ENCODE peak calls at places on chromosomes 3 and 15, in ten cellular contexts. L is spleen, A is breast epithelium, W is A549, D is testis, U is HepG2, E is NB4, R is ovary, B is uterus, F is esophagus squamous epithelium. X is an unnamed sample.

GRCh38 chr3:52399593-52399992 is 45.3 kb downstream of the SEMA3G start:
- DNase-seq in L (peak), A (no peak), W (no peak), D (no peak), U (no peak), E (no peak), R (no peak), B (no peak), F (no peak), X (peak)

GRCh38 chr3:55333041-55333440 is 154.1 kb downstream of the WNT5A start:
- DNase-seq in L (no peak), A (no peak), W (no peak), D (peak), U (no peak), E (no peak), R (no peak), B (no peak), F (no peak), X (no peak)

GRCh38 chr15:43859546-43859945 is 32.7 kb downstream of the WDR76 start:
- DNase-seq in L (no peak), A (no peak), W (no peak), D (no peak), U (no peak), E (no peak), R (no peak), B (no peak), F (no peak), X (no peak)

GRCh38 chr3:114451561-114452018 is 157.8 kb downstream of the TIGIT start:
- DNase-seq in L (no peak), A (peak), W (no peak), D (peak), U (peak), E (no peak), R (peak), B (peak), F (no peak), X (no peak)

GRCh38 chr3:49689046-49689886 is at the start of the genes MST1 and RNF123:
- DNase-seq in L (peak), A (peak), W (peak), D (peak), U (peak), E (peak), R (peak), B (peak), F (no peak), X (no peak)

GRCh38 chr3:36991147-36991546 is 1.8 kb downstream of the EPM2AIP1 start:
- DNase-seq in L (no peak), A (no peak), W (no peak), D (peak), U (no peak), E (no peak), R (no peak), B (no peak), F (no peak), X (no peak)

GRCh38 chr3:130950641-130951040 is 56.8 kb downstream of the ATP2C1 start:
- DNase-seq in L (no peak), A (no peak), W (no peak), D (no peak), U (no peak), E (no peak), R (no peak), B (no peak), F (no peak), X (no peak)

GRCh38 chr3:4834403-4834866 is 144.8 kb upstream of the BHLHE40 start:
- DNase-seq in L (peak), A (no peak), W (no peak), D (peak), U (no peak), E (peak), R (no peak), B (no peak), F (no peak), X (no peak)

GRCh38 chr3:124780767-124781485 is 50.7 kb downstream of the UMPS start:
- DNase-seq in L (peak), A (peak), W (no peak), D (peak), U (no peak), E (peak), R (peak), B (peak), F (no peak), X (no peak)

GRCh38 chr15:68792901-68793766 is 27.6 kb downstream of the ANP32A start:
- DNase-seq in L (no peak), A (peak), W (no peak), D (no peak), U (no peak), E (no peak), R (no peak), B (no peak), F (no peak), X (no peak)

GRCh38 chr15:62889734-62890505 is 152.6 kb upstream of the TPM1 start:
- DNase-seq in L (no peak), A (no peak), W (no peak), D (no peak), U (no peak), E (no peak), R (no peak), B (peak), F (no peak), X (no peak)
- TF ChIP-seq POLR2A in L (no peak), A (no peak), W (no peak), D (no peak), U (no peak), E (no peak), R (no peak), B (no peak), F (no peak), X (no peak)

GRCh38 chr15:48178612-48178931 is 477 bp upstream of the MYEF2 start:
- DNase-seq in L (no peak), A (no peak), W (no peak), D (no peak), U (no peak), E (no peak), R (no peak), B (no peak), F (no peak), X (no peak)

GRCh38 chr15:48176957-48177356 is 1.1 kb downstream of the MYEF2 start:
- DNase-seq in L (no peak), A (no peak), W (no peak), D (no peak), U (no peak), E (no peak), R (no peak), B (no peak), F (no peak), X (no peak)

GRCh38 chr15:48177383-48177874 is 666 bp downstream of the MYEF2 start:
- DNase-seq in L (no peak), A (no peak), W (peak), D (peak), U (no peak), E (no peak), R (no peak), B (no peak), F (no peak), X (peak)

GRCh38 chr15:48176097-48176496 is 2.0 kb downstream of the MYEF2 start:
- DNase-seq in L (no peak), A (no peak), W (no peak), D (no peak), U (no peak), E (no peak), R (no peak), B (no peak), F (no peak), X (no peak)

GRCh38 chr15:48177875-48178611 is at the start of gene MYEF2:
- DNase-seq in L (peak), A (peak), W (peak), D (peak), U (peak), E (no peak), R (peak), B (peak), F (no peak), X (peak)
- TF ChIP-seq POLR2A in L (no peak), A (no peak), W (peak), D (no peak), U (no peak), E (no peak), R (no peak), B (no peak), F (no peak), X (no peak)

DNA sequence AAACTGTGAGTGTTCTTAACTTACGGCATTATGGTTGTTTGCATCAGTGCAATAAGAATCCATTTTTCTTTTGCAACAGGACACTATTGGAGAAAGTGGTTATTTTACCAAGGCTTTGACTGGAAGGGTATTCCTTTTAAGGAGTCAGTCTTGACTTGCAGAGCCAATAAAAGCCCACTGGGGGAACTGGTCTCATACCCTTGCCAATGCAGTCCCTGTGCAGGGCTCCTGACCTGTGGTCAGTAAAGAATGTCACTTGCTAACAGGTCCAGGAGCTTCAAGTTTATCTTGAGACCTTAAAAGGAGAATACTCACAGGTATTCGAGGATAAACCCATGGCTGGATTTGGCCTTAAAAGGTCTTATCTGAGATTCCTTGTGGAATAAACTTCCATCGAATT is 227.8 kb upstream of the GBE1 start:
- DNase-seq in L (no peak), A (no peak), W (no peak), D (no peak), U (no peak), E (no peak), R (no peak), B (no peak), F (no peak), X (no peak)
- TF ChIP-seq POLR2A in L (no peak), A (no peak), W (no peak), D (no peak), U (no peak), E (no peak), R (no peak), B (no peak), F (no peak), X (no peak)

GRCh38 chr15:40100133-40100946 is 8.3 kb downstream of the BMF start:
- DNase-seq in L (peak), A (no peak), W (no peak), D (no peak), U (no peak), E (peak), R (no peak), B (no peak), F (no peak), X (peak)
- TF ChIP-seq POLR2A in L (no peak), A (no peak), W (no peak), D (no peak), U (peak), E (no peak), R (no peak), B (no peak), F (no peak), X (no peak)

GRCh38 chr3:119294402-119294888 is 262 bp downstream of the ARHGAP31 start:
- DNase-seq in L (peak), A (peak), W (peak), D (peak), U (no peak), E (peak), R (peak), B (peak), F (peak), X (peak)

GRCh38 chr3:119292666-119293065 is 1.5 kb upstream of the ARHGAP31 start:
- DNase-seq in L (peak), A (no peak), W (no peak), D (no peak), U (no peak), E (no peak), R (no peak), B (no peak), F (no peak), X (no peak)

GRCh38 chr3:119293105-119293683 is 989 bp upstream of the ARHGAP31 start:
- DNase-seq in L (no peak), A (no peak), W (no peak), D (no peak), U (no peak), E (no peak), R (no peak), B (no peak), F (no peak), X (no peak)

GRCh38 chr3:119294889-119295769 is 946 bp downstream of the ARHGAP31 start:
- DNase-seq in L (peak), A (no peak), W (peak), D (peak), U (no peak), E (peak), R (peak), B (peak), F (no peak), X (peak)

DNA sequence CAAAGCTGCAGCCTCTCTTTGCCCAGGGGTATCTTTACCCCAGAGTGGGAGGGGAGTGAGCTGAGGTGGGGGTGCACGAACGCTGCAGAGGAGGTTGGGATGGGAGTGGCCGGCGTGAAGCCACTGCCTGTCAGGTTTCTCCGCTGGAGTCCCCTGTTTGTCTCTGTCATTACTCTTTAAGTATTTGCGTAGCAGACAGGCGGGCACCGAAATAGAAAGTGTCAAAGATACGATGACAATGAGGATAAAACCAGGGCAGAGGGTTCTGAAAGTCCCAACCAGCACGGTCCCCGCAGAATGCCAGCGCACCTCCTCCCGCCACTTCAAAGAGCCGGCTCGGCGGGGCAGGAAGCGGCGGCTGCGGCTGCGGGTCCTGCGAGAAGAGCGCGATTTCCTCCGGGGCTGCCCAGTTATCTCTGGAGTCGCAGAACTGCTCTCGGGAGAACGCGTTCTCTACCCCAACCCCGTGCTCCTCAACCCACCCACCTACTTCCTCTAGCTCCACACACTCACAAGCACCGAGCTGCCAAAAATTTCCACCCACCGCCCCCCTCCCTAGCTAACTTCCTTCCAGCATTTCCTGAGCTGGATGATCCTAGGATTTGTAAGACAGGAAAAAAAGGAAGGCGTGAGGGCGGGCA is at the start of gene ARHGAP31:
- DNase-seq in L (peak), A (peak), W (peak), D (peak), U (peak), E (peak), R (peak), B (peak), F (peak), X (peak)
- TF ChIP-seq POLR2A in L (no peak), A (no peak), W (peak), D (no peak), U (no peak), E (peak), R (no peak), B (no peak), F (no peak), X (no peak)

GRCh38 chr15:66841953-66842681 is 140.1 kb downstream of the SMAD6 start:
- DNase-seq in L (peak), A (peak), W (peak), D (peak), U (peak), E (peak), R (peak), B (peak), F (peak), X (peak)
- TF ChIP-seq POLR2A in L (no peak), A (no peak), W (peak), D (no peak), U (no peak), E (no peak), R (peak), B (peak), F (no peak), X (no peak)